ENCODE peak calls at places on chromosomes 16 and 17, in eight cellular contexts. O, G, Q, H, F, X, Y and S are unnamed samples.

GRCh38 chr16:47136101-47136820 is 7.5 kb downstream of the NETO2 start:
- DNase-seq in O (no peak), G (no peak), Q (no peak), H (no peak), F (no peak), X (peak; percentile 62), Y (no peak), S (no peak)

GRCh38 chr16:2853531-2854073 is 4.4 kb downstream of the PRSS22 start:
- DNase-seq in O (no peak), G (no peak), Q (no peak), H (no peak), F (no peak), X (no peak), Y (no peak), S (no peak)

GRCh38 chr17:36504156-36504545 is 17.7 kb downstream of the ZNHIT3 start:
- DNase-seq in O (no peak), G (peak; percentile 22), Q (no peak), H (no peak), F (no peak), X (no peak), Y (no peak), S (no peak)

GRCh38 chr17:34171245-34171818 is 83.8 kb upstream of the CCL2 start:
- DNase-seq in O (peak; percentile 50), G (peak; percentile 58), Q (peak; percentile 31), H (no peak), F (peak; percentile 50), X (peak; percentile 56), Y (peak; percentile 38), S (peak; percentile 26)

GRCh38 chr17:11780621-11781020 is 182.4 kb downstream of the DNAH9 start:
- DNase-seq in O (no peak), G (no peak), Q (no peak), H (no peak), F (no peak), X (no peak), Y (no peak), S (no peak)

GRCh38 chr16:31472559-31473203 is 729 bp downstream of the TGFB1I1 start:
- DNase-seq in O (peak; percentile 93), G (peak; percentile 87), Q (no peak), H (peak; percentile 81), F (peak; percentile 34), X (peak; percentile 95), Y (peak; percentile 57), S (peak; percentile 48)

GRCh38 chr17:61700252-61700651 is 109.2 kb upstream of the NACA2 start:
- DNase-seq in O (no peak), G (no peak), Q (no peak), H (no peak), F (no peak), X (no peak), Y (no peak), S (no peak)

GRCh38 chr16:11105038-11105903 is 150.7 kb downstream of the SOCS1 start:
- DNase-seq in O (peak; percentile 83), G (no peak), Q (no peak), H (no peak), F (no peak), X (peak; percentile 32), Y (no peak), S (no peak)

GRCh38 chr16:30956601-30957455 is 726 bp upstream of the SETD1A start:
- DNase-seq in O (peak; percentile 61), G (peak; percentile 87), Q (peak; percentile 94), H (peak; percentile 45), F (peak; percentile 85), X (peak; percentile 89), Y (peak; percentile 91), S (peak; percentile 89)

GRCh38 chr17:16339402-16339801 is 13.9 kb downstream of the CENPV start:
- DNase-seq in O (no peak), G (no peak), Q (no peak), H (no peak), F (no peak), X (no peak), Y (no peak), S (no peak)

GRCh38 chr16:4133897-4134372 is 17.7 kb upstream of the ADCY9 start:
- DNase-seq in O (no peak), G (no peak), Q (no peak), H (no peak), F (no peak), X (no peak), Y (no peak), S (no peak)

GRCh38 chr17:77320501-77321256 is 179.9 kb downstream of the SEC14L1 start:
- DNase-seq in O (no peak), G (peak; percentile 48), Q (no peak), H (peak; percentile 36), F (no peak), X (no peak), Y (no peak), S (no peak)

GRCh38 chr16:8878523-8878911 is 3.6 kb upstream of the LITAFD start:
- DNase-seq in O (no peak), G (no peak), Q (no peak), H (no peak), F (no peak), X (peak; percentile 89), Y (no peak), S (no peak)

GRCh38 chr17:48989100-48989499 is 8.1 kb upstream of the IGF2BP1 start:
- DNase-seq in O (no peak), G (no peak), Q (no peak), H (no peak), F (no peak), X (no peak), Y (no peak), S (no peak)